ENCODE peak calls at places on chromosomes 12 and 14, in four cellular contexts. L is T-helper 22 cell, R is islet precursor cell, J is OCI-M1. F is an unnamed sample.

GRCh38 chr14:101098641-101099040 is 195.1 kb upstream of the RTL1 start:
- DNase-seq in L (no peak), R (no peak), J (no peak), F (peak)

GRCh38 chr14:27184371-27184901 is 586.6 kb upstream of the NOVA1 start:
- DNase-seq in L (no peak), R (no peak), J (no peak), F (no peak)

GRCh38 chr14:98593361-98593761 is 678.6 kb downstream of the BCL11B start:
- DNase-seq in L (no peak), R (peak), J (no peak), F (no peak)

GRCh38 chr14:69610859-69611263 is 535 bp upstream of the SUSD6 start:
- DNase-seq in L (no peak), R (no peak), J (peak), F (no peak)

GRCh38 chr14:89870335-89870734 is 84.2 kb downstream of the EFCAB11 start:
- DNase-seq in L (no peak), R (no peak), J (no peak), F (peak)

GRCh38 chr14:63678538-63678937 is 36.9 kb upstream of the WDR89 start:
- DNase-seq in L (no peak), R (no peak), J (no peak), F (no peak)

GRCh38 chr14:50425816-50426215 is 29.1 kb upstream of the CDKL1 start:
- DNase-seq in L (no peak), R (no peak), J (no peak), F (peak)

GRCh38 chr12:79262938-79263337 is 398.4 kb downstream of the SYT1 start:
- DNase-seq in L (no peak), R (peak), J (no peak), F (peak)

GRCh38 chr12:2092890-2093289 is 40.1 kb downstream of the CACNA1C start:
- DNase-seq in L (no peak), R (peak), J (no peak), F (no peak)

GRCh38 chr12:106131671-106132070 is 7.1 kb downstream of the NUAK1 start:
- DNase-seq in L (no peak), R (peak), J (no peak), F (peak)

GRCh38 chr12:45518516-45519235 is 210.8 kb upstream of the ARID2 start:
- DNase-seq in L (peak), R (no peak), J (peak), F (no peak)

GRCh38 chr12:26293612-26294011 is 98.2 kb downstream of the SSPN start:
- DNase-seq in L (no peak), R (no peak), J (no peak), F (no peak)

GRCh38 chr12:78494911-78495310 is 369.7 kb upstream of the SYT1 start:
- DNase-seq in L (no peak), R (no peak), J (no peak), F (peak)

GRCh38 chr14:22536853-22537338 is 52.1 kb downstream of the DAD1 start:
- DNase-seq in L (peak), R (peak), J (peak), F (peak)

GRCh38 chr14:90487031-90487430 is 90.2 kb downstream of the CALM1 start:
- DNase-seq in L (no peak), R (no peak), J (no peak), F (peak)

GRCh38 chr14:90759370-90760054 is 56.7 kb downstream of the TTC7B start:
- DNase-seq in L (no peak), R (no peak), J (no peak), F (no peak)

GRCh38 chr14:91261115-91261514 is 16.6 kb upstream of the GPR68 start:
- DNase-seq in L (no peak), R (no peak), J (no peak), F (no peak)

GRCh38 chr12:120972870-120973543 is 5.3 kb upstream of the HNF1A start:
- DNase-seq in L (no peak), R (peak), J (peak), F (no peak)

GRCh38 chr14:99879401-99880295 is 86.4 kb downstream of the EML1 start:
- DNase-seq in L (no peak), R (no peak), J (no peak), F (peak)

GRCh38 chr12:92288533-92288932 is 142.9 kb upstream of the BTG1 start:
- DNase-seq in L (no peak), R (no peak), J (no peak), F (no peak)

GRCh38 chr14:41899416-41899815 is 292.7 kb downstream of the LRFN5 start:
- DNase-seq in L (no peak), R (no peak), J (no peak), F (peak)

GRCh38 chr12:104747956-104748355 is 210.1 kb downstream of the SLC41A2 start:
- DNase-seq in L (no peak), R (peak), J (no peak), F (no peak)

GRCh38 chr14:71139058-71139946 is 232.0 kb downstream of the PCNX1 start:
- DNase-seq in L (peak), R (peak), J (peak), F (peak)

GRCh38 chr14:99391671-99392070 is 89.0 kb downstream of the SETD3 start:
- DNase-seq in L (no peak), R (no peak), J (no peak), F (no peak)

GRCh38 chr14:102655154-102655553 is 62.7 kb downstream of the RCOR1 start:
- DNase-seq in L (no peak), R (no peak), J (no peak), F (peak)

GRCh38 chr14:70641548-70642312 is at the start of gene TTC9:
- DNase-seq in L (peak), R (no peak), J (no peak), F (no peak)

GRCh38 chr12:3527181-3527580 is 36.2 kb downstream of the PRMT8 start:
- DNase-seq in L (no peak), R (no peak), J (peak), F (peak)

GRCh38 chr12:105470601-105471000 is 140.1 kb downstream of the C12orf75 start:
- DNase-seq in L (no peak), R (no peak), J (no peak), F (no peak)

GRCh38 chr12:116650062-116650461 is 87.8 kb downstream of the SPRING1 start:
- DNase-seq in L (no peak), R (no peak), J (no peak), F (peak)

GRCh38 chr14:97747282-97747681 is 950.1 kb downstream of the VRK1 start:
- DNase-seq in L (no peak), R (no peak), J (no peak), F (no peak)

GRCh38 chr12:67937822-67938221 is 51.4 kb upstream of the IFNG-AS1 start:
- DNase-seq in L (no peak), R (no peak), J (no peak), F (no peak)

GRCh38 chr12:66819587-66819986 is 140.7 kb upstream of the GRIP1 start:
- DNase-seq in L (no peak), R (no peak), J (no peak), F (no peak)

GRCh38 chr12:123363385-123363742 is 1.3 kb downstream of the SBNO1 start:
- DNase-seq in L (no peak), R (no peak), J (peak), F (peak)

GRCh38 chr12:15928345-15928744 is 17.2 kb downstream of the DERA start:
- DNase-seq in L (no peak), R (peak), J (no peak), F (peak)